ENCODE peak calls at places on chromosome 18, in six cellular contexts. M is K562; G is PC-9; S is PC-3; T is lung; W is CD8-positive, alpha-beta T cell. L is an unnamed sample.

GRCh38 chr18:377088-377487 is 109.2 kb upstream of the THOC1 start:
- DNase-seq in G (no peak), S (no peak), T (no peak), W (no peak), M (no peak), L (no peak)

GRCh38 chr18:57054891-57055290 is 92.0 kb upstream of the BOD1L2 start:
- DNase-seq in T (no peak), M (no peak), S (no peak), W (no peak), G (no peak), L (no peak)

GRCh38 chr18:69397096-69397495 is 3.6 kb upstream of the DOK6 start:
- DNase-seq in W (no peak), T (no peak), M (no peak), G (no peak), S (peak; percentile 12), L (peak; percentile 61)

GRCh38 chr18:9750112-9750511 is 42.0 kb downstream of the RAB31 start:
- DNase-seq in T (no peak), W (no peak), M (no peak), G (no peak), S (no peak), L (no peak)

GRCh38 chr18:48292787-48293409 is 116.3 kb downstream of the ZBTB7C start:
- DNase-seq in M (no peak), T (peak; percentile 6), S (no peak), G (no peak), W (peak; percentile 9), L (no peak)

GRCh38 chr18:33146009-33146408 is 294.5 kb downstream of the CCDC178 start:
- DNase-seq in S (no peak), M (no peak), T (no peak), W (no peak), G (no peak), L (no peak)

GRCh38 chr18:56789004-56789888 is 138.1 kb downstream of the WDR7 start:
- DNase-seq in M (peak; percentile 48), S (peak; percentile 68), W (no peak), T (no peak), G (no peak), L (no peak)

GRCh38 chr18:49238433-49239042 is 221.9 kb downstream of the DYM start:
- DNase-seq in T (no peak), M (peak; percentile 29), G (peak; percentile 7), S (peak; percentile 35), W (no peak), L (no peak)

GRCh38 chr18:14962626-14963025 is 214.7 kb downstream of the ANKRD30B start:
- DNase-seq in M (no peak), G (no peak), W (no peak), S (no peak), T (peak; percentile 13), L (no peak)

GRCh38 chr18:76699923-76700322 is 122.4 kb upstream of the ZNF236 start:
- DNase-seq in T (no peak), M (no peak), S (no peak), W (no peak), G (no peak), L (no peak)

GRCh38 chr18:77170850-77171410 is 38.3 kb upstream of the MBP start:
- DNase-seq in W (no peak), M (no peak), T (no peak), G (no peak), S (no peak), L (no peak)

GRCh38 chr18:48819781-48820482 is 130.8 kb downstream of the SMAD7 start:
- DNase-seq in M (no peak), G (no peak), S (no peak), T (no peak), W (no peak), L (no peak)

GRCh38 chr18:73980289-73980979 is 167.2 kb downstream of the FBXO15 start:
- DNase-seq in G (peak; percentile 45), M (peak; percentile 29), S (peak; percentile 75), W (no peak), T (no peak), L (peak; percentile 79)

GRCh38 chr18:24514439-24514838 is 54.0 kb downstream of the HRH4 start:
- DNase-seq in W (no peak), M (peak; percentile 54), T (no peak), S (peak; percentile 79), G (no peak), L (peak; percentile 41)

GRCh38 chr18:51617572-51618260 is 420.2 kb upstream of the MEX3C start:
- DNase-seq in S (peak; percentile 10), T (no peak), M (no peak), G (no peak), W (no peak), L (no peak)
- H3K27ac ChIP-seq in S (peak overlapping the region; percentile 83), T (no peak overlapping the region), M (no peak overlapping the region), G (peak overlapping the region; percentile 84), W (no peak overlapping the region), L (no peak overlapping the region)

GRCh38 chr18:54223568-54224241 is 764 bp downstream of the MBD2 start:
- DNase-seq in M (peak; percentile 54), G (peak; percentile 23), T (peak; percentile 73), S (peak; percentile 89), W (no peak), L (peak; percentile 83)
- TF ChIP-seq CTCF in M (no peak), G (no peak), T (no peak), S (no peak), W (no peak), L (no peak)

GRCh38 chr18:28185121-28185520 is 8.2 kb upstream of the CDH2 start:
- DNase-seq in G (no peak), S (no peak), W (no peak), T (no peak), M (no peak), L (no peak)

GRCh38 chr18:28177828-28178635 is 1.1 kb upstream of the CDH2 start:
- DNase-seq in M (no peak), T (no peak), S (peak; percentile 66), G (peak; percentile 22), W (no peak), L (peak; percentile 97)

GRCh38 chr18:28181616-28182015 is 4.7 kb upstream of the CDH2 start:
- DNase-seq in W (no peak), T (no peak), G (no peak), M (no peak), S (no peak), L (no peak)

GRCh38 chr18:28178720-28179119 is 1.8 kb upstream of the CDH2 start:
- DNase-seq in W (no peak), M (no peak), G (no peak), S (peak; percentile 61), T (no peak), L (peak; percentile 62)

GRCh38 chr18:28183418-28184078 is 6.6 kb upstream of the CDH2 start:
- DNase-seq in W (no peak), G (no peak), T (no peak), M (no peak), S (peak; percentile 73), L (no peak)
- H3K4me3 ChIP-seq in W (no peak overlapping the region), G (no peak overlapping the region), T (no peak overlapping the region), M (no peak overlapping the region), S (peak overlapping the region; percentile 19), L (no peak overlapping the region)

DNA sequence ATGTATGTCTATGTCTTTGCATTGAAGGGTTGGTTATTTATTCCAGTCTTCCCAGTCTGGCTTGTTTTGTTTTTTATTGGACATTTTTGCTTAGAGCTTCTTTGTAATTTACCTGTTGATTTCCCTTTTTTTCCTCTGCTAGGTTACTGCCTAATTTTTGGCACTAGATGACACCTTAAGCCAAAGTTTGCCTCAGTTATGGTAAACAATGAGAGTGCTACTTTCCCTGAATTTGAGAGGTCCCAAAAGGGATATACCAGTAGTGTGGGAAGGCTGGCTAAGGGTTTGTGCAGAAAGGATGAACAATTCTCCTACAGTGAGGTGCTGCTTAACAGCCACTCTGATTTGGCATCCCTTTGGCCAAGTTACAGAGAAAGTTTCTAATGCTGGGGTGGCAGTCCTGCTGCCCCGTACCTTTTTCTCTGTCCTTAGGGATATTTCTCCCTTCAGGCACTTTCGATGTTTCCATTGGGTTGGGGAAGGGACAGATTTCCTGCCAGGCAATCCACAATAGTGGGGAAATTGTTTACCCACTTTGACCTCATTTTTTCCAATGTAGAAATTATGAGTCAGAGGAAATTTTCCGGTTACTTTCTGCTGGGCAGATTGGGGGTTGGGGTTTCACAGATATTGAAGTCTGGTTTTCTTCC is 354.9 kb downstream of the PTPRM start:
- DNase-seq in G (peak; percentile 41), W (no peak), T (no peak), S (peak; percentile 97), M (no peak), L (no peak)
- H3K27ac ChIP-seq in G (peak overlapping the region; percentile 100), W (no peak overlapping the region), T (peak overlapping the region; percentile 23), S (peak overlapping the region; percentile 99), M (no peak overlapping the region), L (peak overlapping the region; percentile 76)

DNA sequence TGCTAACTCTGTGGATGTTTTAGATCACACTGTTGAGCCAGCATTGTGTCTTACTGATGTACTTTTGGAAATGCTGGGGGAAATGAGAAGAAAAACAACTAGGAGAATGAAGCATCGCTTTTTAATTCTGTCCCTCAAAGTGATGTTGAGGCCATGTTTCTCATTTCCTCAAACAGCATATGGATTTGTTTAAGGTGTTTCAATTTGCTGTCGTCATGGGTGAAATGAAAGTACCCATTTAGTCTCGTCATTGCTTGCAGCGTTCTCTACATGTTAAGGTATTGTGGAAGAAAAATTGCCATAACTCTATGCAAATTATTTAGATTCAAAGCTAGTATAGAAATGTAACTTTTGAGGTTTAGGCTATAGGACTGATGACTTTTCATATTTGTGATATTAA is 151.3 kb downstream of the KCTD1 start:
- DNase-seq in M (no peak), T (no peak), W (no peak), S (no peak), G (no peak), L (no peak)
- TF ChIP-seq CTCF in M (no peak), T (no peak), W (no peak), S (no peak), G (no peak), L (no peak)

GRCh38 chr18:23020555-23021294 is 87.6 kb downstream of the RBBP8 start:
- DNase-seq in S (no peak), G (no peak), W (no peak), T (no peak), M (no peak), L (no peak)
- H3K4me3 ChIP-seq in S (no peak overlapping the region), G (no peak overlapping the region), W (no peak overlapping the region), T (no peak overlapping the region), M (no peak overlapping the region), L (no peak overlapping the region)

GRCh38 chr18:36942264-36942663 is 113.3 kb downstream of the KIAA1328 start:
- DNase-seq in W (no peak), M (peak; percentile 64), S (peak; percentile 45), G (no peak), T (no peak), L (no peak)
- H3K27ac ChIP-seq in W (no peak overlapping the region), M (no peak overlapping the region), S (no peak overlapping the region), G (no peak overlapping the region), T (no peak overlapping the region), L (no peak overlapping the region)

GRCh38 chr18:64037812-64038414 is 68.0 kb downstream of the SERPINB8 start:
- DNase-seq in W (no peak), G (no peak), M (peak; percentile 9), S (peak; percentile 74), T (no peak), L (peak; percentile 29)
- TF ChIP-seq CTCF in W (peak; percentile 63), G (peak; percentile 73), M (peak; percentile 49), S (peak; percentile 82), T (no peak), L (peak; percentile 49)

L was measured in osteoblast.